ENCODE peak calls at places on chromosomes 4 and X, in nine cellular contexts. R is AG09319; D is occipital lobe; J is NCI-H1417; L is NCI-H1930; C is HEK293T; P is retina; F is transverse colon; K is stimulated activated CD4-positive, alpha-beta T cell treated with anti-CD3 and anti-CD28 coated beads, Interleukin-15, amount 100 ng/mL, for 48 hours. S is an unnamed sample.

GRCh38 chr4:129561886-129562285 is 465.9 kb downstream of the C4orf33 start:
- DNase-seq in P (no peak), D (no peak), F (no peak), K (no peak), C (no peak), R (no peak), L (no peak), J (no peak), S (no peak)

GRCh38 chr4:83639849-83640493 is 104.1 kb downstream of the GPAT3 start:
- DNase-seq in F (peak; percentile 53), C (peak; percentile 64), D (no peak), L (peak; percentile 21), R (peak; percentile 45), K (peak; percentile 40), J (peak; percentile 73), P (peak; percentile 69), S (no peak)

GRCh38 chr4:87209696-87210095 is 10.7 kb downstream of the KLHL8 start:
- DNase-seq in L (no peak), C (no peak), P (no peak), J (no peak), F (peak; percentile 35), K (no peak), R (no peak), D (no peak), S (peak; percentile 64)

GRCh38 chr4:156888762-156889161 is 82.8 kb downstream of the PDGFC start:
- DNase-seq in R (no peak), J (no peak), F (no peak), P (no peak), L (no peak), K (no peak), D (no peak), C (no peak), S (no peak)

GRCh38 chr4:33316033-33316432 is 2595.9 kb downstream of the PCDH7 start:
- DNase-seq in P (no peak), C (no peak), J (no peak), D (no peak), F (no peak), R (no peak), K (no peak), L (no peak), S (no peak)

GRCh38 chr4:1234296-1234695 is 14.6 kb downstream of the CTBP1 start:
- DNase-seq in P (no peak), R (peak; percentile 63), D (no peak), L (no peak), C (no peak), F (no peak), K (no peak), J (no peak), S (peak; percentile 51)

GRCh38 chr4:8305851-8306361 is 36.4 kb downstream of the HTRA3 start:
- DNase-seq in L (no peak), J (no peak), C (no peak), D (no peak), P (no peak), K (no peak), R (no peak), F (peak; percentile 8), S (peak; percentile 80)

GRCh38 chr4:95638920-95639501 is 90.2 kb upstream of the UNC5C start:
- DNase-seq in K (no peak), L (no peak), J (no peak), P (peak; percentile 25), R (no peak), F (no peak), D (no peak), C (no peak), S (no peak)

GRCh38 chr4:87304659-87305277 is 17.9 kb downstream of the HSD17B13 start:
- DNase-seq in L (no peak), K (no peak), R (no peak), D (no peak), J (peak; percentile 12), P (no peak), C (peak; percentile 18), F (no peak), S (no peak)

GRCh38 chr4:128758314-128758922 is 51.1 kb upstream of the JADE1 start:
- DNase-seq in F (no peak), J (no peak), L (no peak), K (no peak), D (no peak), P (no peak), C (no peak), R (no peak), S (no peak)

GRCh38 chrX:9614016-9614415 is 149.2 kb downstream of the TBL1X start:
- DNase-seq in C (no peak), J (no peak), K (no peak), F (no peak), D (no peak), L (no peak), R (no peak), P (no peak), S (no peak)

GRCh38 chr4:184815046-184815877 is 10.5 kb downstream of the ACSL1 start:
- DNase-seq in C (peak; percentile 36), P (no peak), F (peak; percentile 78), D (peak; percentile 60), L (no peak), K (no peak), R (no peak), J (peak; percentile 87), S (peak; percentile 84)

GRCh38 chrX:40152173-40152705 is 54.5 kb upstream of the BCOR start:
- DNase-seq in P (peak; percentile 62), D (peak; percentile 5), L (no peak), F (peak; percentile 51), K (no peak), J (no peak), R (no peak), C (no peak), S (peak; percentile 72)

GRCh38 chr4:156705291-156705690 is 266.3 kb downstream of the PDGFC start:
- DNase-seq in P (no peak), F (no peak), L (no peak), C (no peak), D (no peak), R (no peak), J (no peak), K (no peak), S (no peak)

GRCh38 chr4:122246551-122246950 is 94.4 kb downstream of the BLTP1 start:
- DNase-seq in J (no peak), R (no peak), P (no peak), L (no peak), F (no peak), C (no peak), D (no peak), K (no peak), S (no peak)

GRCh38 chr4:2352171-2352570 is 66.3 kb downstream of the ZFYVE28 start:
- DNase-seq in F (peak; percentile 4), P (no peak), C (no peak), R (no peak), L (no peak), J (no peak), D (no peak), K (no peak), S (no peak)

GRCh38 chr4:53508446-53508845 is 82.8 kb downstream of the LNX1 start:
- DNase-seq in R (no peak), F (no peak), D (no peak), L (no peak), J (no peak), P (no peak), K (no peak), C (no peak), S (no peak)

GRCh38 chrX:52420824-52421443 is 52.1 kb downstream of the XAGE2 start:
- DNase-seq in L (no peak), P (no peak), D (no peak), R (no peak), K (no peak), J (no peak), C (no peak), F (no peak), S (no peak)

GRCh38 chr4:112552668-112553067 is 36.7 kb upstream of the NEUROG2 start:
- DNase-seq in P (no peak), L (no peak), F (no peak), R (peak; percentile 12), D (no peak), K (no peak), C (no peak), J (no peak), S (no peak)

GRCh38 chrX:101078716-101079115 is at the start of gene TMEM35A:
- DNase-seq in R (no peak), J (no peak), D (no peak), L (no peak), C (no peak), P (peak; percentile 63), K (no peak), F (peak; percentile 8), S (no peak)

GRCh38 chr4:144754562-144755410 is 108.8 kb downstream of the HHIP start:
- DNase-seq in J (no peak), C (peak; percentile 19), L (no peak), R (no peak), K (no peak), D (no peak), P (no peak), F (no peak), S (no peak)

GRCh38 chrX:51148848-51149247 is 183.8 kb upstream of the NUDT10 start:
- DNase-seq in P (peak; percentile 4), L (no peak), C (peak; percentile 11), D (no peak), R (no peak), F (no peak), J (no peak), K (no peak), S (no peak)

GRCh38 chr4:40934671-40935070 is 184.9 kb downstream of the NSUN7 start:
- DNase-seq in J (no peak), R (no peak), F (no peak), K (no peak), C (no peak), P (no peak), D (no peak), L (no peak), S (no peak)

GRCh38 chr4:87498446-87498900 is 30.7 kb downstream of the SPARCL1 start:
- DNase-seq in F (no peak), K (no peak), L (no peak), R (peak; percentile 35), P (no peak), C (no peak), J (no peak), D (no peak), S (no peak)

GRCh38 chrX:133983243-133983973 is 2.0 kb downstream of the GPC3 start:
- DNase-seq in D (no peak), C (no peak), F (no peak), P (no peak), L (no peak), R (no peak), K (no peak), J (no peak), S (no peak)

GRCh38 chr4:26204249-26204825 is 116.5 kb upstream of the RBPJ start:
- DNase-seq in R (no peak), C (no peak), D (no peak), K (no peak), F (no peak), P (no peak), L (no peak), J (no peak), S (no peak)

GRCh38 chr4:140861359-140862181 is 105.4 kb upstream of the TBC1D9 start:
- DNase-seq in J (peak; percentile 60), L (peak; percentile 46), K (peak; percentile 39), P (peak; percentile 70), D (peak; percentile 42), F (peak; percentile 60), C (peak; percentile 62), R (peak; percentile 79), S (no peak)

GRCh38 chrX:101079223-101079622 is 544 bp downstream of the TMEM35A start:
- DNase-seq in J (no peak), R (no peak), P (no peak), C (no peak), F (no peak), K (no peak), D (no peak), L (no peak), S (no peak)